ENCODE peak calls at places on chromosomes 7 and 10, in four cellular contexts. I, N, B and T are unnamed samples.

GRCh38 chr7:116025098-116025809 is 5.3 kb downstream of the TFEC start:
- DNase-seq in I (no peak), N (no peak), B (peak), T (no peak)

GRCh38 chr7:157065046-157065445 is 54.6 kb upstream of the MNX1 start:
- DNase-seq in I (no peak), N (no peak), B (no peak), T (no peak)

GRCh38 chr7:71615017-71615416 is 483.1 kb downstream of the GALNT17 start:
- DNase-seq in I (peak), N (no peak), B (no peak), T (no peak)

GRCh38 chr7:135761751-135762488 is 13.3 kb upstream of the FAM180A start:
- DNase-seq in I (no peak), N (no peak), B (no peak), T (no peak)

GRCh38 chr7:79548616-79549206 is 95.2 kb upstream of the MAGI2 start:
- DNase-seq in I (no peak), N (no peak), B (no peak), T (no peak)

GRCh38 chr7:66837007-66837406 is 84.0 kb upstream of the TMEM248 start:
- DNase-seq in I (no peak), N (no peak), B (no peak), T (no peak)

GRCh38 chr10:17195083-17195482 is 6.4 kb downstream of the TRDMT1 start:
- DNase-seq in I (no peak), N (no peak), B (no peak), T (no peak)

GRCh38 chr10:3162533-3162932 is 10.0 kb downstream of the PITRM1 start:
- DNase-seq in I (no peak), N (no peak), B (no peak), T (no peak)

GRCh38 chr10:22693371-22693784 is 21.0 kb downstream of the PIP4K2A start:
- DNase-seq in I (no peak), N (peak), B (no peak), T (no peak)

GRCh38 chr7:143331179-143331825 is 15.4 kb downstream of the CLCN1 start:
- DNase-seq in I (no peak), N (peak), B (no peak), T (peak)

GRCh38 chr10:58305821-58306220 is 29.0 kb upstream of the UBE2D1 start:
- DNase-seq in I (no peak), N (no peak), B (no peak), T (no peak)

GRCh38 chr7:44638611-44639557 is 32.5 kb downstream of the OGDH start:
- DNase-seq in I (peak), N (peak), B (peak), T (no peak)